ENCODE peak calls at places on chromosomes 13 and 19, in six cellular contexts. One of them, this sample, is unnamed.

GRCh38 chr19:40941481-40942219 is 49.4 kb upstream of the CYP2B6 start:
- ATAC-seq in CD8-positive, alpha-beta T cell: no peak
- ATAC-seq in activated CD8-positive, alpha-beta memory T cell treated with anti-CD3 and anti-CD28 coated beads, Interleukin-2, amount 10 ng/mL, durations not matched to agents 7 days and 5 days: no peak
- ATAC-seq in pancreas: no peak
- ATAC-seq in HCT116: no peak
- ATAC-seq in naive thymus-derived CD8-positive, alpha-beta T cell: no peak
- ATAC-seq in this sample: no peak

GRCh38 chr19:11361771-11362731 is 6.8 kb downstream of the PLPPR2 start:
- ATAC-seq in CD8-positive, alpha-beta T cell: no peak
- ATAC-seq in activated CD8-positive, alpha-beta memory T cell treated with anti-CD3 and anti-CD28 coated beads, Interleukin-2, amount 10 ng/mL, durations not matched to agents 7 days and 5 days: no peak
- ATAC-seq in pancreas: no peak
- ATAC-seq in HCT116: peak
- ATAC-seq in naive thymus-derived CD8-positive, alpha-beta T cell: no peak
- ATAC-seq in this sample: no peak

GRCh38 chr13:90690458-90691063 is 656.9 kb upstream of the MIR17HG start:
- ATAC-seq in CD8-positive, alpha-beta T cell: no peak
- ATAC-seq in activated CD8-positive, alpha-beta memory T cell treated with anti-CD3 and anti-CD28 coated beads, Interleukin-2, amount 10 ng/mL, durations not matched to agents 7 days and 5 days: no peak
- ATAC-seq in pancreas: no peak
- ATAC-seq in HCT116: no peak
- ATAC-seq in naive thymus-derived CD8-positive, alpha-beta T cell: no peak
- ATAC-seq in this sample: no peak

GRCh38 chr13:27126877-27127276 is 44.7 kb downstream of the USP12 start:
- ATAC-seq in CD8-positive, alpha-beta T cell: no peak
- ATAC-seq in activated CD8-positive, alpha-beta memory T cell treated with anti-CD3 and anti-CD28 coated beads, Interleukin-2, amount 10 ng/mL, durations not matched to agents 7 days and 5 days: no peak
- ATAC-seq in pancreas: no peak
- ATAC-seq in HCT116: no peak
- ATAC-seq in naive thymus-derived CD8-positive, alpha-beta T cell: no peak
- ATAC-seq in this sample: peak

GRCh38 chr19:1183543-1184172 is 9.6 kb upstream of the SBNO2 start:
- ATAC-seq in CD8-positive, alpha-beta T cell: no peak
- ATAC-seq in activated CD8-positive, alpha-beta memory T cell treated with anti-CD3 and anti-CD28 coated beads, Interleukin-2, amount 10 ng/mL, durations not matched to agents 7 days and 5 days: no peak
- ATAC-seq in pancreas: no peak
- ATAC-seq in HCT116: peak
- ATAC-seq in naive thymus-derived CD8-positive, alpha-beta T cell: no peak
- ATAC-seq in this sample: peak

GRCh38 chr19:47094557-47095517 is 18.7 kb downstream of the ZC3H4 start:
- ATAC-seq in CD8-positive, alpha-beta T cell: peak
- ATAC-seq in activated CD8-positive, alpha-beta memory T cell treated with anti-CD3 and anti-CD28 coated beads, Interleukin-2, amount 10 ng/mL, durations not matched to agents 7 days and 5 days: peak
- ATAC-seq in pancreas: peak
- ATAC-seq in HCT116: no peak
- ATAC-seq in naive thymus-derived CD8-positive, alpha-beta T cell: peak
- ATAC-seq in this sample: peak

GRCh38 chr13:27358420-27358819 is 66.0 kb upstream of the GTF3A start:
- ATAC-seq in CD8-positive, alpha-beta T cell: no peak
- ATAC-seq in activated CD8-positive, alpha-beta memory T cell treated with anti-CD3 and anti-CD28 coated beads, Interleukin-2, amount 10 ng/mL, durations not matched to agents 7 days and 5 days: no peak
- ATAC-seq in pancreas: no peak
- ATAC-seq in HCT116: no peak
- ATAC-seq in naive thymus-derived CD8-positive, alpha-beta T cell: no peak
- ATAC-seq in this sample: no peak

GRCh38 chr13:59587030-59587429 is 576.7 kb downstream of the DIAPH3 start:
- ATAC-seq in CD8-positive, alpha-beta T cell: no peak
- ATAC-seq in activated CD8-positive, alpha-beta memory T cell treated with anti-CD3 and anti-CD28 coated beads, Interleukin-2, amount 10 ng/mL, durations not matched to agents 7 days and 5 days: no peak
- ATAC-seq in pancreas: no peak
- ATAC-seq in HCT116: no peak
- ATAC-seq in naive thymus-derived CD8-positive, alpha-beta T cell: no peak
- ATAC-seq in this sample: no peak

GRCh38 chr19:7853760-7854107 is 20.5 kb downstream of the PRR36 start:
- ATAC-seq in CD8-positive, alpha-beta T cell: no peak
- ATAC-seq in activated CD8-positive, alpha-beta memory T cell treated with anti-CD3 and anti-CD28 coated beads, Interleukin-2, amount 10 ng/mL, durations not matched to agents 7 days and 5 days: no peak
- ATAC-seq in pancreas: peak
- ATAC-seq in HCT116: no peak
- ATAC-seq in naive thymus-derived CD8-positive, alpha-beta T cell: peak
- ATAC-seq in this sample: no peak

GRCh38 chr19:12769689-12770088 is 5.7 kb downstream of the HOOK2 start:
- ATAC-seq in CD8-positive, alpha-beta T cell: peak
- ATAC-seq in activated CD8-positive, alpha-beta memory T cell treated with anti-CD3 and anti-CD28 coated beads, Interleukin-2, amount 10 ng/mL, durations not matched to agents 7 days and 5 days: peak
- ATAC-seq in pancreas: no peak
- ATAC-seq in HCT116: no peak
- ATAC-seq in naive thymus-derived CD8-positive, alpha-beta T cell: peak
- ATAC-seq in this sample: peak

GRCh38 chr19:35329323-35329722 is 336 bp downstream of the CD22 start:
- ATAC-seq in CD8-positive, alpha-beta T cell: no peak
- ATAC-seq in activated CD8-positive, alpha-beta memory T cell treated with anti-CD3 and anti-CD28 coated beads, Interleukin-2, amount 10 ng/mL, durations not matched to agents 7 days and 5 days: no peak
- ATAC-seq in pancreas: no peak
- ATAC-seq in HCT116: no peak
- ATAC-seq in naive thymus-derived CD8-positive, alpha-beta T cell: peak
- ATAC-seq in this sample: no peak

GRCh38 chr13:83452292-83452950 is 429.9 kb downstream of the SLITRK1 start:
- ATAC-seq in CD8-positive, alpha-beta T cell: no peak
- ATAC-seq in activated CD8-positive, alpha-beta memory T cell treated with anti-CD3 and anti-CD28 coated beads, Interleukin-2, amount 10 ng/mL, durations not matched to agents 7 days and 5 days: no peak
- ATAC-seq in pancreas: no peak
- ATAC-seq in HCT116: no peak
- ATAC-seq in naive thymus-derived CD8-positive, alpha-beta T cell: no peak
- ATAC-seq in this sample: no peak

GRCh38 chr13:100269837-100270236 is 180.9 kb downstream of the PCCA start:
- ATAC-seq in CD8-positive, alpha-beta T cell: no peak
- ATAC-seq in activated CD8-positive, alpha-beta memory T cell treated with anti-CD3 and anti-CD28 coated beads, Interleukin-2, amount 10 ng/mL, durations not matched to agents 7 days and 5 days: no peak
- ATAC-seq in pancreas: no peak
- ATAC-seq in HCT116: no peak
- ATAC-seq in naive thymus-derived CD8-positive, alpha-beta T cell: no peak
- ATAC-seq in this sample: no peak

GRCh38 chr13:91464336-91464735 is 65.9 kb downstream of the GPC5 start:
- ATAC-seq in CD8-positive, alpha-beta T cell: no peak
- ATAC-seq in activated CD8-positive, alpha-beta memory T cell treated with anti-CD3 and anti-CD28 coated beads, Interleukin-2, amount 10 ng/mL, durations not matched to agents 7 days and 5 days: no peak
- ATAC-seq in pancreas: no peak
- ATAC-seq in HCT116: no peak
- ATAC-seq in naive thymus-derived CD8-positive, alpha-beta T cell: no peak
- ATAC-seq in this sample: no peak

GRCh38 chr13:25213716-25214115 is 41.6 kb upstream of the AMER2 start:
- ATAC-seq in CD8-positive, alpha-beta T cell: no peak
- ATAC-seq in activated CD8-positive, alpha-beta memory T cell treated with anti-CD3 and anti-CD28 coated beads, Interleukin-2, amount 10 ng/mL, durations not matched to agents 7 days and 5 days: no peak
- ATAC-seq in pancreas: no peak
- ATAC-seq in HCT116: peak
- ATAC-seq in naive thymus-derived CD8-positive, alpha-beta T cell: no peak
- ATAC-seq in this sample: no peak

GRCh38 chr13:113157929-113158747 is at the start of gene PROZ:
- ATAC-seq in CD8-positive, alpha-beta T cell: no peak
- ATAC-seq in activated CD8-positive, alpha-beta memory T cell treated with anti-CD3 and anti-CD28 coated beads, Interleukin-2, amount 10 ng/mL, durations not matched to agents 7 days and 5 days: no peak
- ATAC-seq in pancreas: no peak
- ATAC-seq in HCT116: no peak
- ATAC-seq in naive thymus-derived CD8-positive, alpha-beta T cell: no peak
- ATAC-seq in this sample: no peak

This sample was measured in activated T-helper 17 cell treated with anti-CD3 and anti-CD28 coated beads, Interleukin-2, amount 50 U/mL, for 72 hours.